ENCODE peak calls at places on chromosomes 13 and 19, in five cellular contexts. X, O, E, V and A are unnamed samples.

GRCh38 chr13:101325423-101325822 is 90.9 kb downstream of the NALCN start:
- DNase-seq in X (no peak), O (no peak), E (no peak), V (no peak), A (no peak)

GRCh38 chr19:4057913-4058695 is 8.6 kb downstream of the ZBTB7A start:
- DNase-seq in X (peak), O (peak), E (peak), V (peak), A (peak)

GRCh38 chr13:30870049-30870884 is 35.8 kb upstream of the MEDAG start:
- DNase-seq in X (peak), O (peak), E (peak), V (peak), A (peak)

GRCh38 chr19:52453324-52454094 is at the start of gene ZNF578:
- DNase-seq in X (peak), O (peak), E (peak), V (peak), A (peak)

GRCh38 chr13:31588923-31589322 is 150.4 kb upstream of the RXFP2 start:
- DNase-seq in X (no peak), O (no peak), E (no peak), V (no peak), A (no peak)

GRCh38 chr19:38003427-38004099 is 96.6 kb downstream of the SIPA1L3 start:
- DNase-seq in X (peak), O (no peak), E (peak), V (peak), A (peak)

GRCh38 chr13:104006625-104007061 is 940.4 kb upstream of the SLC10A2 start:
- DNase-seq in X (peak), O (no peak), E (no peak), V (no peak), A (peak)

GRCh38 chr19:45591004-45591637 is 6.5 kb upstream of the OPA3 start:
- DNase-seq in X (peak), O (no peak), E (no peak), V (peak), A (no peak)

GRCh38 chr13:29543230-29544215 is 52.0 kb downstream of the SLC7A1 start:
- DNase-seq in X (peak), O (no peak), E (no peak), V (peak), A (no peak)

GRCh38 chr13:75870397-75870801 is 234.3 kb downstream of the LMO7 start:
- DNase-seq in X (peak), O (peak), E (no peak), V (peak), A (peak)

GRCh38 chr13:100514788-100515409 is 73.7 kb downstream of the GGACT start:
- DNase-seq in X (peak), O (peak), E (peak), V (peak), A (peak)

GRCh38 chr19:48745208-48745995 is 1.3 kb downstream of the IZUMO1 start:
- DNase-seq in X (peak), O (peak), E (no peak), V (peak), A (peak)

GRCh38 chr19:38309615-38310278 is 5.7 kb downstream of the C19orf33 start:
- DNase-seq in X (no peak), O (peak), E (no peak), V (no peak), A (no peak)

GRCh38 chr13:35826626-35827254 is 304.4 kb downstream of the DCLK1 start:
- DNase-seq in X (no peak), O (no peak), E (no peak), V (no peak), A (no peak)

GRCh38 chr13:33321686-33322473 is 36.3 kb upstream of the STARD13 start:
- DNase-seq in X (no peak), O (no peak), E (no peak), V (peak), A (peak)

GRCh38 chr13:28704282-28704681 is 14.5 kb downstream of the SLC46A3 start:
- DNase-seq in X (no peak), O (no peak), E (no peak), V (no peak), A (no peak)

GRCh38 chr13:39879286-39880035 is 224.0 kb downstream of the COG6 start:
- DNase-seq in X (no peak), O (no peak), E (no peak), V (no peak), A (peak)

GRCh38 chr13:40433577-40433976 is 232.9 kb downstream of the FOXO1 start:
- DNase-seq in X (no peak), O (no peak), E (no peak), V (no peak), A (peak)

GRCh38 chr19:55402509-55402908 is 5.1 kb downstream of the UBE2S start:
- DNase-seq in X (no peak), O (peak), E (no peak), V (no peak), A (no peak)

GRCh38 chr13:50581586-50582196 is 261.8 kb downstream of the DLEU7 start:
- DNase-seq in X (no peak), O (no peak), E (no peak), V (no peak), A (no peak)

GRCh38 chr13:91381371-91381770 is 17.1 kb upstream of the GPC5 start:
- DNase-seq in X (peak), O (no peak), E (no peak), V (peak), A (peak)

GRCh38 chr19:743168-743687 is 7.7 kb upstream of the MISP start:
- DNase-seq in X (no peak), O (no peak), E (no peak), V (no peak), A (peak)

GRCh38 chr13:44013666-44014291 is 134.1 kb downstream of the LACC1 start:
- DNase-seq in X (peak), O (peak), E (peak), V (peak), A (peak)

GRCh38 chr13:30134578-30134977 is 172.8 kb downstream of the KATNAL1 start:
- DNase-seq in X (no peak), O (no peak), E (no peak), V (no peak), A (no peak)

GRCh38 chr19:45428385-45429231 is 4.9 kb upstream of the ERCC1 start:
- DNase-seq in X (no peak), O (peak), E (no peak), V (peak), A (peak)

GRCh38 chr19:30144242-30144758 is 202.3 kb downstream of the URI1 start:
- DNase-seq in X (no peak), O (no peak), E (no peak), V (no peak), A (no peak)

GRCh38 chr13:112689498-112690241 is at the start of gene ATP11A:
- DNase-seq in X (peak), O (peak), E (peak), V (peak), A (peak)

GRCh38 chr19:49677901-49678674 is 1.0 kb downstream of the PRMT1 start:
- DNase-seq in X (peak), O (peak), E (no peak), V (peak), A (peak)

DNA sequence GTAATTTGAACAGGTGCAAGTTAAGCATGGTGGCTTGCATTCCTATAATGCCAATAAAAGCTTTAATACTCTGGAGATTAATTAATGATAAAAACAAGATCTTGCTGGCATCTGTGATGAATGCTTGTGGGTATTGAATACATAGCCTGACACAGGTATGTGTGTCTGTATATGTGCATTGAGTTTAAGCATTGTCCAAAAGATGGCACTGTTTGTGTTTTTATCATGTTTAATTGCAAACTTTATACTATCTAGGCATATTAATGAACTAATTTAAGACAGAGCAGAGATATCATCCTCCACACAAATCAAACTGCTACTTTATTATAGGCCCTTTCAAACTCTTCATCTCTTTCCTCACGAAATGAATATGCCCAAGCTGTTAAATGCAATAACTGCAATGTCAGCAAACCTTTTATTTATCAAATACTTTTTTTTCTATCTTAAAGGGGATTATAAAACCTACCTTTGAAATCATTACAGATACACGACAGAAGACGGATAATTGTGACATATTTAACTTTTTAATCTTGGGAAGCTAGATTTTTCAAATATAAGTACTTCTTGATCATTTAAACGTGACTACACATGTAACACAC is 86.5 kb downstream of the TNFSF11 start:
- DNase-seq in X (peak), O (no peak), E (peak), V (peak), A (peak)
- TF ChIP-seq CTCF in X (peak), O (peak), E (peak), V (peak), A (peak)

DNA sequence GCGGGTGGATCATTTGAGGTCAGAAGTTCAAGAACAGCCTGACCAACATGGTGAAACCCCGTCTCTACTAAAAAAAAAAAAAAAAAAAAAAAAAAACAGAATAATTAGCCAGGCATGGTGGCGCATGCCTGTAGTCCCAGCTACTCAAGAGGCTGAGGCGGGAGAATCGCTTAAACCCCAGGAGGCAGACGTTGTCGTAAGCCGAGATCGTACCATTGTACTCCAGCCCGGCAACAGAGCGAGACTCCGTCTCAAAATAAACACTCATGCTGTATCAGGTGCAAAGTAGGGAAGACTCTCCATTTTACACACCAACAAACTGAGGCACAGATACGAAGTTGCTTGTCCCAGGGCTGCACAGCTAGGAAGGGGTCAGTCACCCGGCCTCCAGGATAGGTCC is 15.6 kb downstream of the TLE6 start:
- DNase-seq in X (no peak), O (no peak), E (no peak), V (no peak), A (no peak)
- H3K4me3 ChIP-seq in X (no peak), O (no peak), E (no peak), V (no peak), A (no peak)

GRCh38 chr13:21813844-21814243 is 143.0 kb downstream of the FGF9 start:
- DNase-seq in X (peak), O (no peak), E (no peak), V (no peak), A (no peak)

GRCh38 chr13:21812192-21812626 is 141.3 kb downstream of the FGF9 start:
- DNase-seq in X (peak), O (no peak), E (no peak), V (no peak), A (no peak)

GRCh38 chr13:21817878-21818277 is 147.0 kb downstream of the FGF9 start:
- DNase-seq in X (no peak), O (no peak), E (no peak), V (no peak), A (no peak)

GRCh38 chr13:21813110-21813509 is 142.2 kb downstream of the FGF9 start:
- DNase-seq in X (no peak), O (no peak), E (no peak), V (no peak), A (no peak)
- TF ChIP-seq CTCF in X (no peak), O (no peak), E (no peak), V (no peak), A (no peak)

DNA sequence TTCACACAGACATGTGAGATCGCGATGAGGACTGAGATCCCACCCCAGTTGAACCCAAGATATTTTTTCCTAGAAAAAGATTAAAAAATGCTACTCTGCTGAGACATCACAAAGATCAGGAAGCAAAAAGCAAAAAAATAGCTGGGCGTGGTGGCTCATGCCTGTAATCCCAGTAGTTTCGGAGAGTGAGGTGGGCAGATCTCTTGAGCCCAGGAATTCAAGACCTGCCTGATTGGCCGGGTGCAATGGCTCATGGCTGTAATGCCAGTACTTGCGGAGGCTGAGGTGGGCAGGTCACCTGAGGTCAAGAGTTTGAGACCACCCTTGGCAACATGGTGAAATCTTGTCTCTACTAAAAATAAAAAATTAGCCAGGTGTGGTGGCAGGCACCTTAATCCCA is 1.1 kb downstream of the FUT3 start:
- DNase-seq in X (peak), O (no peak), E (no peak), V (no peak), A (no peak)
- H3K4me3 ChIP-seq in X (peak), O (no peak), E (no peak), V (no peak), A (no peak)

GRCh38 chr19:17389288-17389687 is 4.7 kb downstream of the CCDC194 start:
- DNase-seq in X (no peak), O (peak), E (no peak), V (no peak), A (no peak)

GRCh38 chr19:17393914-17394313 is at the start of gene CCDC194:
- DNase-seq in X (no peak), O (peak), E (no peak), V (no peak), A (no peak)

GRCh38 chr19:17391371-17392151 is 2.4 kb downstream of the CCDC194 start:
- DNase-seq in X (no peak), O (peak), E (no peak), V (no peak), A (no peak)

GRCh38 chr19:17390665-17391370 is 3.2 kb downstream of the CCDC194 start:
- DNase-seq in X (peak), O (peak), E (peak), V (peak), A (peak)

GRCh38 chr19:17389957-17390664 is 3.9 kb downstream of the CCDC194 start:
- DNase-seq in X (no peak), O (peak), E (no peak), V (no peak), A (no peak)
- TF ChIP-seq CTCF in X (no peak), O (no peak), E (no peak), V (no peak), A (no peak)

DNA sequence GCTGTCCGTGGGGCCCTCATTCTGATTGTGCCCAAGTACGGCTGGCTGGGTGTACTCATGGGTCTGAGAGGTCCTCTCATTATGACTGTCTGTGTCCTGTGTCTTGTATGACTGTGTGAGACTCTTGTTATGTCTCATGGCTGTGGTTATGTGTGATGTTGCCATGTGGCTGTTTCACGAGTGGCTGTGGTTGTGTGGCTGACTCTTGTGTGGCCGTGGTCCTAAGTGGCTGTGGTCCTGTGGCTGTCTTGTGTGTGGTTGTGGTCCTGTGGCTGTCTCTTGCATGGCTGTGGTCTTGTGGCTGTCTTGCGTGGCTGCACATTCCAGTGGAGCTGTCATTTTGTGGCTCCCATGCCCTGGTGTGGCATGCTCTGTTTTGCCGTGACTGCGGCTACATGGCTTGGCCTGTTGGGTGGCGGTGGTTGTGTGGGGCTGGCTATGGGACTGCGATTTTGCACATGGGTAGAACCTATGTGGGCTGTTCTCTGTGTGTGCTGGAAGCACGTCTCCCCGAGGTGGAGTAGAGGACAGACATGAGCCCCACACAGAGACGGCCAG is 2.5 kb downstream of the LYL1 start:
- DNase-seq in X (no peak), O (peak), E (no peak), V (no peak), A (no peak)
- H3K4me3 ChIP-seq in X (no peak), O (no peak), E (no peak), V (no peak), A (no peak)

GRCh38 chr19:14080887-14081796 is 4.4 kb downstream of the C19orf67 start:
- DNase-seq in X (peak), O (peak), E (peak), V (peak), A (peak)
- TF ChIP-seq CTCF in X (no peak), O (no peak), E (no peak), V (no peak), A (no peak)

GRCh38 chr19:42508892-42509444 is 19.3 kb downstream of the CEACAM1 start:
- DNase-seq in X (no peak), O (no peak), E (no peak), V (no peak), A (no peak)
- H3K4me3 ChIP-seq in X (no peak), O (no peak), E (no peak), V (no peak), A (no peak)

DNA sequence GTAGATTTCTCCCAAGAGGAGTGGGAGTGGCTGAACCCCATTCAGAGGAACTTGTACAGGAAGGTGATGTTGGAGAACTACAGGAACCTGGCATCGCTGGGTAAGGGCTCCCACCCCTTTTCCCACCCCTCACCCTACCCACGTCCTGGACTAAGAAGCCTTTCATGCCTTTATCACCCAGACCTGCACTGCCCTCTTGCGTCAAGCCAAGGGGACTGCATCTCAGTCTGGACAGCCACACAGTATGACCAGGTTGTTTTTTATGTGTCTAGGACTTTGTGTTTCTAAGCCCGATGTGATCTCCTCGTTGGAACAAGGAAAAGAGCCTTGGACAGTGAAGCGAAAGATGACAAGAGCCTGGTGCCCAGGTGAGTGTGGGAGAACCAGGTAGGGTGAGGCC is 8.8 kb downstream of the ZFP28 start:
- DNase-seq in X (no peak), O (no peak), E (no peak), V (no peak), A (no peak)
- TF ChIP-seq CTCF in X (no peak), O (peak), E (peak), V (no peak), A (peak)

GRCh38 chr13:80830431-80830830 is 489.5 kb upstream of the SPRY2 start:
- DNase-seq in X (no peak), O (no peak), E (no peak), V (no peak), A (no peak)

GRCh38 chr13:80840313-80840976 is 499.5 kb upstream of the SPRY2 start:
- DNase-seq in X (peak), O (peak), E (no peak), V (peak), A (peak)

GRCh38 chr13:80841346-80841882 is 500.5 kb upstream of the SPRY2 start:
- DNase-seq in X (no peak), O (no peak), E (no peak), V (no peak), A (no peak)

GRCh38 chr13:80835902-80836301 is 495.0 kb upstream of the SPRY2 start:
- DNase-seq in X (no peak), O (peak), E (no peak), V (no peak), A (no peak)
- H3K4me3 ChIP-seq in X (no peak), O (no peak), E (no peak), V (no peak), A (no peak)